ENCODE peak calls at places on chromosomes 6 and 20, in five cellular contexts. One of them, this sample, is unnamed.

GRCh38 chr6:24403501-24403824 is 727 bp downstream of the MRS2 start:
- DNase-seq in nucleus accumbens: no peak
- DNase-seq in heart right ventricle: no peak
- DNase-seq in posterior vena cava: no peak
- DNase-seq in NCI-H187: no peak
- DNase-seq in this sample: no peak

GRCh38 chr6:4240148-4240547 is 104.8 kb upstream of the ECI2 start:
- DNase-seq in nucleus accumbens: no peak
- DNase-seq in heart right ventricle: no peak
- DNase-seq in posterior vena cava: no peak
- DNase-seq in NCI-H187: no peak
- DNase-seq in this sample: no peak

GRCh38 chr6:115415378-115415777 is 645.3 kb downstream of the FRK start:
- DNase-seq in nucleus accumbens: no peak
- DNase-seq in heart right ventricle: no peak
- DNase-seq in posterior vena cava: no peak
- DNase-seq in NCI-H187: no peak
- DNase-seq in this sample: no peak

GRCh38 chr6:70312165-70312564 is 9.3 kb upstream of the COL9A1 start:
- DNase-seq in nucleus accumbens: no peak
- DNase-seq in heart right ventricle: no peak
- DNase-seq in posterior vena cava: no peak
- DNase-seq in NCI-H187: no peak
- DNase-seq in this sample: no peak

GRCh38 chr20:61927193-61927825 is 138.4 kb downstream of the TAF4 start:
- DNase-seq in nucleus accumbens: no peak
- DNase-seq in heart right ventricle: no peak
- DNase-seq in posterior vena cava: peak
- DNase-seq in NCI-H187: no peak
- DNase-seq in this sample: no peak

GRCh38 chr6:52515219-52515960 is 61.5 kb downstream of the TRAM2 start:
- DNase-seq in nucleus accumbens: no peak
- DNase-seq in heart right ventricle: no peak
- DNase-seq in posterior vena cava: no peak
- DNase-seq in NCI-H187: no peak
- DNase-seq in this sample: no peak

GRCh38 chr20:34033903-34034302 is 40.2 kb downstream of the RALY start:
- DNase-seq in nucleus accumbens: no peak
- DNase-seq in heart right ventricle: no peak
- DNase-seq in posterior vena cava: no peak
- DNase-seq in NCI-H187: no peak
- DNase-seq in this sample: no peak

GRCh38 chr6:4668271-4669179 is 107.7 kb upstream of the CDYL start:
- DNase-seq in nucleus accumbens: no peak
- DNase-seq in heart right ventricle: no peak
- DNase-seq in posterior vena cava: no peak
- DNase-seq in NCI-H187: no peak
- DNase-seq in this sample: no peak

GRCh38 chr20:58712116-58712822 is 19.7 kb downstream of the NPEPL1 start:
- DNase-seq in nucleus accumbens: no peak
- DNase-seq in heart right ventricle: no peak
- DNase-seq in posterior vena cava: peak
- DNase-seq in NCI-H187: no peak
- DNase-seq in this sample: no peak

GRCh38 chr6:105051941-105052471 is 95.1 kb downstream of the LIN28B start:
- DNase-seq in nucleus accumbens: no peak
- DNase-seq in heart right ventricle: no peak
- DNase-seq in posterior vena cava: no peak
- DNase-seq in NCI-H187: no peak
- DNase-seq in this sample: no peak

GRCh38 chr20:34970193-34971037 is 14.7 kb downstream of the MYH7B start:
- DNase-seq in nucleus accumbens: peak
- DNase-seq in heart right ventricle: no peak
- DNase-seq in posterior vena cava: peak
- DNase-seq in NCI-H187: no peak
- DNase-seq in this sample: no peak

GRCh38 chr20:48326868-48327267 is 500.9 kb downstream of the PREX1 start:
- DNase-seq in nucleus accumbens: no peak
- DNase-seq in heart right ventricle: peak
- DNase-seq in posterior vena cava: no peak
- DNase-seq in NCI-H187: no peak
- DNase-seq in this sample: no peak

GRCh38 chr6:148272084-148272483 is 70.6 kb upstream of the SASH1 start:
- DNase-seq in nucleus accumbens: no peak
- DNase-seq in heart right ventricle: no peak
- DNase-seq in posterior vena cava: no peak
- DNase-seq in NCI-H187: no peak
- DNase-seq in this sample: no peak

GRCh38 chr20:31680286-31681127 is 42.2 kb downstream of the BCL2L1 start:
- DNase-seq in nucleus accumbens: no peak
- DNase-seq in heart right ventricle: no peak
- DNase-seq in posterior vena cava: peak
- DNase-seq in NCI-H187: no peak
- DNase-seq in this sample: no peak

GRCh38 chr6:34671362-34671761 is 25.2 kb downstream of the ILRUN start:
- DNase-seq in nucleus accumbens: no peak
- DNase-seq in heart right ventricle: no peak
- DNase-seq in posterior vena cava: no peak
- DNase-seq in NCI-H187: no peak
- DNase-seq in this sample: no peak

GRCh38 chr6:51515052-51515402 is 572.4 kb downstream of the PKHD1 start:
- DNase-seq in nucleus accumbens: no peak
- DNase-seq in heart right ventricle: no peak
- DNase-seq in posterior vena cava: no peak
- DNase-seq in NCI-H187: no peak
- DNase-seq in this sample: no peak

GRCh38 chr6:52724041-52724405 is 39.3 kb downstream of the GSTA2 start:
- DNase-seq in nucleus accumbens: no peak
- DNase-seq in heart right ventricle: no peak
- DNase-seq in posterior vena cava: no peak
- DNase-seq in NCI-H187: no peak
- DNase-seq in this sample: no peak

GRCh38 chr6:5135783-5136376 is 50.7 kb downstream of the PPP1R3G start:
- DNase-seq in nucleus accumbens: no peak
- DNase-seq in heart right ventricle: no peak
- DNase-seq in posterior vena cava: no peak
- DNase-seq in NCI-H187: no peak
- DNase-seq in this sample: no peak

GRCh38 chr20:35866446-35867202 is 87.7 kb downstream of the SCAND1 start:
- DNase-seq in nucleus accumbens: no peak
- DNase-seq in heart right ventricle: no peak
- DNase-seq in posterior vena cava: no peak
- DNase-seq in NCI-H187: no peak
- DNase-seq in this sample: no peak

GRCh38 chr6:26538572-26538902 is 371 bp downstream of the HMGN4 start:
- DNase-seq in nucleus accumbens: peak
- DNase-seq in heart right ventricle: no peak
- DNase-seq in posterior vena cava: no peak
- DNase-seq in NCI-H187: no peak
- DNase-seq in this sample: no peak

GRCh38 chr6:156464100-156464878 is 312.9 kb upstream of the ARID1B start:
- DNase-seq in nucleus accumbens: no peak
- DNase-seq in heart right ventricle: no peak
- DNase-seq in posterior vena cava: no peak
- DNase-seq in NCI-H187: no peak
- DNase-seq in this sample: no peak

GRCh38 chr6:44342489-44342888 is at the start of gene SPATS1:
- DNase-seq in nucleus accumbens: no peak
- DNase-seq in heart right ventricle: no peak
- DNase-seq in posterior vena cava: peak
- DNase-seq in NCI-H187: no peak
- DNase-seq in this sample: no peak

GRCh38 chr6:38776515-38776914 is 61.4 kb downstream of the DNAH8 start:
- DNase-seq in nucleus accumbens: no peak
- DNase-seq in heart right ventricle: no peak
- DNase-seq in posterior vena cava: no peak
- DNase-seq in NCI-H187: no peak
- DNase-seq in this sample: no peak

This sample was measured in breast epithelium.